ENCODE peak calls at places on chromosomes 1 and 21, in nine cellular contexts. A, G, U, F, T, X, S, C and J are unnamed samples.
A peak's percentile ranks its signal among the peaks of the same experiment; 100 is the strongest.

GRCh38 chr1:178650950-178651461 is 74.0 kb upstream of the RALGPS2 start:
- DNase-seq in A (no peak), G (no peak), U (no peak), F (no peak), T (no peak), X (peak; percentile 48), S (no peak), C (no peak), J (no peak)

GRCh38 chr1:6612641-6613360 is 730 bp upstream of the PHF13 start:
- DNase-seq in A (no peak), G (no peak), U (peak; percentile 55), F (peak; percentile 36), T (peak; percentile 50), X (peak; percentile 49), S (no peak), C (peak; percentile 44), J (no peak)

GRCh38 chr21:41762236-41762635 is 4.6 kb downstream of the RIPK4 start:
- DNase-seq in A (no peak), G (no peak), U (no peak), F (no peak), T (no peak), X (no peak), S (no peak), C (no peak), J (no peak)

GRCh38 chr21:39387461-39388037 is 38.7 kb upstream of the HMGN1 start:
- DNase-seq in A (peak; percentile 92), G (peak; percentile 82), U (peak; percentile 93), F (peak; percentile 95), T (peak; percentile 86), X (peak; percentile 84), S (peak; percentile 86), C (peak; percentile 77), J (peak; percentile 91)

GRCh38 chr1:25771246-25772114 is 28.5 kb upstream of the SELENON start:
- DNase-seq in A (peak; percentile 47), G (no peak), U (no peak), F (no peak), T (no peak), X (peak; percentile 35), S (no peak), C (peak; percentile 16), J (peak; percentile 10)

GRCh38 chr1:155529929-155530328 is 32.7 kb downstream of the ASH1L start:
- DNase-seq in A (no peak), G (no peak), U (no peak), F (no peak), T (no peak), X (no peak), S (no peak), C (no peak), J (no peak)

GRCh38 chr1:41423511-41424191 is 60.8 kb downstream of the EDN2 start:
- DNase-seq in A (no peak), G (no peak), U (no peak), F (peak; percentile 38), T (no peak), X (no peak), S (no peak), C (no peak), J (no peak)

GRCh38 chr1:160251687-160252526 is 10.4 kb downstream of the DCAF8 start:
- DNase-seq in A (peak; percentile 60), G (peak; percentile 32), U (peak; percentile 75), F (peak; percentile 51), T (peak; percentile 88), X (peak; percentile 61), S (peak; percentile 20), C (peak; percentile 72), J (peak; percentile 24)

GRCh38 chr1:101236546-101237228 is at the start of gene S1PR1:
- DNase-seq in A (peak; percentile 71), G (peak; percentile 30), U (no peak), F (peak; percentile 78), T (no peak), X (peak; percentile 18), S (peak; percentile 48), C (peak; percentile 28), J (peak; percentile 53)

GRCh38 chr1:32696041-32696440 is 6.5 kb downstream of the SYNC start:
- DNase-seq in A (no peak), G (no peak), U (no peak), F (no peak), T (no peak), X (no peak), S (no peak), C (no peak), J (no peak)

GRCh38 chr1:119587328-119587727 is 60.7 kb downstream of the ZNF697 start:
- DNase-seq in A (no peak), G (no peak), U (no peak), F (no peak), T (no peak), X (no peak), S (no peak), C (no peak), J (no peak)